ENCODE peak calls at places on chromosomes 3 and 15, in eight cellular contexts. R is Caco-2, F is AG09309, Z is astrocyte of the spinal cord, S is right lobe of liver, H is suprapubic skin, U is upper lobe of right lung, A is fibroblast of mammary gland. W is an unnamed sample.
A peak's percentile ranks its signal among the peaks of the same experiment; 100 is the strongest.

GRCh38 chr3:2896281-2896967 is 213.8 kb downstream of the IL5RA start:
- DNase-seq in R (peak; percentile 50), F (no peak), Z (no peak), S (no peak), H (no peak), U (no peak), A (no peak), W (no peak)

GRCh38 chr3:81300324-81300927 is 461.0 kb downstream of the GBE1 start:
- DNase-seq in R (no peak), F (no peak), Z (no peak), S (no peak), H (no peak), U (no peak), A (no peak), W (no peak)

GRCh38 chr15:75884041-75884440 is 19.6 kb upstream of the FBXO22 start:
- DNase-seq in R (no peak), F (no peak), Z (peak; percentile 53), S (no peak), H (no peak), U (no peak), A (peak; percentile 58), W (peak; percentile 39)

GRCh38 chr3:17081520-17081919 is 196.8 kb downstream of the PLCL2 start:
- DNase-seq in R (no peak), F (no peak), Z (no peak), S (no peak), H (no peak), U (no peak), A (no peak), W (no peak)

GRCh38 chr3:136925425-136926190 is 32.2 kb upstream of the IL20RB start:
- DNase-seq in R (no peak), F (no peak), Z (no peak), S (no peak), H (no peak), U (no peak), A (no peak), W (no peak)

GRCh38 chr3:48918388-48919214 is at the start of gene ARIH2:
- DNase-seq in R (peak; percentile 93), F (peak; percentile 61), Z (peak; percentile 94), S (peak; percentile 95), H (peak; percentile 95), U (peak; percentile 97), A (peak; percentile 94), W (peak; percentile 88)

GRCh38 chr15:66595937-66596545 is 30.2 kb upstream of the LCTL start:
- DNase-seq in R (no peak), F (peak; percentile 46), Z (peak; percentile 24), S (no peak), H (no peak), U (no peak), A (peak; percentile 17), W (peak; percentile 8)

GRCh38 chr3:48564022-48564421 is 441 bp upstream of the UCN2 start:
- DNase-seq in R (no peak), F (peak; percentile 54), Z (peak; percentile 69), S (peak; percentile 50), H (no peak), U (peak; percentile 87), A (peak; percentile 70), W (peak; percentile 77)

GRCh38 chr15:48890375-48890972 is 12.5 kb downstream of the EID1 start:
- DNase-seq in R (no peak), F (no peak), Z (no peak), S (no peak), H (no peak), U (no peak), A (no peak), W (no peak)

GRCh38 chr3:101936419-101937331 is 87.4 kb downstream of the NFKBIZ start:
- DNase-seq in R (no peak), F (peak; percentile 74), Z (peak; percentile 94), S (no peak), H (no peak), U (no peak), A (peak; percentile 92), W (peak; percentile 83)

GRCh38 chr3:189563841-189564563 is 67.2 kb upstream of the TP63 start:
- DNase-seq in R (no peak), F (peak; percentile 90), Z (peak; percentile 94), S (no peak), H (no peak), U (no peak), A (peak; percentile 91), W (peak; percentile 57)

GRCh38 chr3:138241061-138241460 is 54.0 kb downstream of the ARMC8 start:
- DNase-seq in R (no peak), F (peak; percentile 10), Z (peak; percentile 25), S (no peak), H (no peak), U (no peak), A (peak; percentile 29), W (peak; percentile 74)

GRCh38 chr15:31273258-31273941 is 53.2 kb upstream of the KLF13 start:
- DNase-seq in R (no peak), F (no peak), Z (no peak), S (no peak), H (peak; percentile 67), U (no peak), A (no peak), W (no peak)

GRCh38 chr3:106965286-106965685 is 412.0 kb upstream of the CCDC54 start:
- DNase-seq in R (no peak), F (no peak), Z (no peak), S (no peak), H (no peak), U (no peak), A (no peak), W (no peak)

GRCh38 chr3:174640932-174641331 is 218.2 kb upstream of the NAALADL2 start:
- DNase-seq in R (no peak), F (no peak), Z (no peak), S (peak; percentile 18), H (no peak), U (no peak), A (no peak), W (no peak)

GRCh38 chr3:150357140-150357539 is 51.0 kb upstream of the TSC22D2 start:
- DNase-seq in R (no peak), F (no peak), Z (no peak), S (no peak), H (no peak), U (no peak), A (no peak), W (no peak)

DNA sequence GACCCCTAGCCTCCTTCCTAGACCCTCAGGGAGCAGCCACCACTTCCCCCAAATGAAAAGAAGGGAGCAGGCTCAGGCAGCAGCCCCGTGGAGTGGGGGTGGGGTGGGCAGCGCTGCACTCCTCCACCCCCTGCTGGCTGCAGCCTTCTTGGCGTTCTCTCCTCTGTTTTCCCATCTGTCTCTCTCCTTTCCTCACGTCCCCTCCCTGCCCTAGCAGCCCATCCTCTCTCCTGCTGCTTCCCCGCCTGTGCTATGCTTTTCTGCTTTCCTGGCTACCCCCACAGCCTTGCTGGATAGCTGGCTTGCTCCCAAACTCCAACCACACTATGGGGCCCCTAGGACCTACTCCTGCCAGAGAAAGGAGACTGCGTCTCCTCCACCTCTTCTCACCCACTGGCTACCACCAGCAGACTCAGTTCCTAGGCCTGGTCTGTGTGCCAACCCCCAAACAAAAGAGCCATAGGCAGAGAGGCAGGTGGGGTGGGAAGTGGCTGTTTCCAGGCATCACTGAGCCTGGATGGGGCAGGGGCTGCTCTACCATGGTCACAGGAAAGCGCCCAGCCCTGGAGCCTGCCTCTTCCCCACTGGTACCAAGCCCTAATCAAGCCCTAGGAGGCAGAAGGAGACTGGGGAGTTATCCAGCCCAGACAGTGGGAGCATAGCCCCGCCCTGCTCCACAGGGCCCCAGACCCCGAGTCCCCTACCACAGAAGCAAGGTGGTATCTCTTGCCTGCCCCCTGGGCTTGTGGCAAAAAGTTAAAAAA is 3.4 kb upstream of the DISP2 start:
- DNase-seq in R (no peak), F (no peak), Z (peak; percentile 76), S (no peak), H (no peak), U (no peak), A (peak; percentile 36), W (no peak)
- TF ChIP-seq CTCF in R (no peak), F (peak; percentile 66), Z (peak; percentile 61), S (no peak), H (no peak), U (peak; percentile 20), A (peak; percentile 63), W (peak; percentile 71)

DNA sequence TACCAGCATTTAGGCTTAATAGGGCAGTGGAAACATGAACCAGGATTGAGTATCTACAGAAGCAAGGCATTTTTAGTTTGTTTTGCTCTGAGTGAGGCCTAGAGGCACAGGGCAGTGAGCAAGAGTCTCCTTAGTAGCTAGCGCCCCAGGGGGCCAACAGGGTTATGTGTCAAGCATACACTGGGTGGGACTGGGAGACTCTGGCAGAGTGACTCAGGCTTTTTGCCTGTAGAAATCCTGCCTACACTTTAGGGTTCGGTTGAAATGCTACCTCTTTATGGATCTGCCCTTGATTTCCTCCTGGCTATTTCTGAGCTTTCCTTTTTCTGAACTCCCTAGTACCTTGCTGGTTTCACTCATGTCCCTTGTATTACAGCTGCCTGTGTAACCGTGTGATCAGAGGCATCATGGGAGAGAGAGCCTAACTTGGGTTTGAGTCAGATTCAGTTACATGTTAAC is 72.2 kb downstream of the TOP2B start:
- DNase-seq in R (peak; percentile 58), F (peak; percentile 64), Z (peak; percentile 85), S (no peak), H (no peak), U (no peak), A (peak; percentile 84), W (peak; percentile 87)
- TF ChIP-seq CTCF in R (peak; percentile 17), F (peak; percentile 56), Z (no peak), S (no peak), H (no peak), U (peak; percentile 34), A (peak; percentile 35), W (peak; percentile 67)

GRCh38 chr15:100726426-100727190 is 124.2 kb downstream of the ASB7 start:
- DNase-seq in R (peak; percentile 9), F (no peak), Z (peak; percentile 57), S (no peak), H (no peak), U (no peak), A (peak; percentile 79), W (no peak)
- TF ChIP-seq CTCF in R (no peak), F (no peak), Z (no peak), S (no peak), H (no peak), U (no peak), A (no peak), W (no peak)

GRCh38 chr15:58760385-58761009 is 10.6 kb upstream of the MINDY2 start:
- DNase-seq in R (no peak), F (no peak), Z (no peak), S (no peak), H (no peak), U (no peak), A (no peak), W (no peak)

GRCh38 chr15:58762731-58763130 is 8.4 kb upstream of the MINDY2 start:
- DNase-seq in R (no peak), F (no peak), Z (no peak), S (no peak), H (no peak), U (no peak), A (no peak), W (no peak)

GRCh38 chr15:58758141-58758540 is 8.6 kb upstream of the ADAM10 start:
- DNase-seq in R (no peak), F (no peak), Z (no peak), S (no peak), H (no peak), U (no peak), A (peak; percentile 49), W (no peak)

GRCh38 chr15:58762285-58762684 is 8.8 kb upstream of the MINDY2 start:
- DNase-seq in R (no peak), F (no peak), Z (no peak), S (no peak), H (no peak), U (no peak), A (no peak), W (no peak)

DNA sequence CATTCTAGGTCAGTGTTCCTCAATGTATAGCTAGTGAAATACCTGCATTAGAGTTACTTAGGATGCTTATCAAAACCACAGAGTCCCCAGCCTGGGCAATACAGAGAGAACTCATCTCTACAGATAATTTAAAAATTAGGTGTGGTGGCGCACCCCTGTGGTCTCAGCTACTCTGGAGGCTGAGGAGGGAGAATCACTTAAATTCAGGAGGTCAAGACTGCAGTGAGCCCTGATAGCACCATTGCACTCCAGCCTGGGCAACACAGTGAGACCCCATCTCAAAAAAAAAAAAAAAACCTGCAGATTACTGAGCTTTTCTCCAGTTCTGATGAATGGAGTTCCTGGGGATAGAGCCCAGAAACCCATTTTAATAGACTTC is 10.1 kb upstream of the MINDY2 start:
- DNase-seq in R (no peak), F (no peak), Z (no peak), S (no peak), H (no peak), U (no peak), A (no peak), W (no peak)
- TF ChIP-seq CTCF in R (no peak), F (no peak), Z (no peak), S (no peak), H (no peak), U (no peak), A (no peak), W (no peak)

W was measured in HFFc6.